ENCODE peak calls at places on chromosomes 11 and 22, in four cellular contexts. W, Z, M and I are unnamed samples.

GRCh38 chr22:36197601-36198146 is 3.9 kb downstream of the APOL4 start:
- DNase-seq in W (peak), Z (no peak), M (no peak), I (peak)

GRCh38 chr11:65473275-65473860 is 25.5 kb upstream of the MALAT1 start:
- DNase-seq in W (no peak), Z (no peak), M (no peak), I (no peak)

GRCh38 chr11:121372671-121373429 is 79.3 kb upstream of the SORL1 start:
- DNase-seq in W (no peak), Z (no peak), M (no peak), I (no peak)

GRCh38 chr11:74427377-74427776 is 29.1 kb upstream of the PGM2L1 start:
- DNase-seq in W (no peak), Z (no peak), M (no peak), I (no peak)

GRCh38 chr11:80155412-80156017 is 714.7 kb upstream of the TENM4 start:
- DNase-seq in W (peak), Z (no peak), M (no peak), I (peak)

GRCh38 chr11:127106938-127107337 is 106.4 kb upstream of the KIRREL3 start:
- DNase-seq in W (no peak), Z (no peak), M (no peak), I (no peak)

GRCh38 chr11:122463530-122463929 is 192.0 kb upstream of the UBASH3B start:
- DNase-seq in W (no peak), Z (no peak), M (no peak), I (no peak)

GRCh38 chr11:35464308-35464707 is 45.0 kb upstream of the SLC1A2 start:
- DNase-seq in W (no peak), Z (no peak), M (no peak), I (peak)

GRCh38 chr11:73659961-73660360 is 13.6 kb downstream of the PLEKHB1 start:
- DNase-seq in W (no peak), Z (no peak), M (peak), I (no peak)

GRCh38 chr11:55357560-55358184 is 10.1 kb upstream of the OR4A15 start:
- DNase-seq in W (no peak), Z (no peak), M (no peak), I (no peak)

GRCh38 chr22:17637490-17638181 is 921 bp upstream of the BCL2L13 start:
- DNase-seq in W (no peak), Z (no peak), M (no peak), I (no peak)

GRCh38 chr11:10494636-10495463 is 39.8 kb downstream of the AMPD3 start:
- DNase-seq in W (no peak), Z (no peak), M (no peak), I (no peak)

GRCh38 chr22:43884600-43885318 is 7.1 kb downstream of the PNPLA5 start:
- DNase-seq in W (peak), Z (peak), M (peak), I (peak)

GRCh38 chr22:19504900-19505734 is 19.1 kb downstream of the CLDN5 start:
- DNase-seq in W (no peak), Z (no peak), M (no peak), I (no peak)

GRCh38 chr11:111836766-111837165 is 34.6 kb downstream of the ALG9 start:
- DNase-seq in W (no peak), Z (no peak), M (no peak), I (no peak)

GRCh38 chr22:39514373-39514973 is 5.9 kb upstream of the ATF4 start:
- DNase-seq in W (no peak), Z (no peak), M (peak), I (peak)

GRCh38 chr11:70807195-70807543 is 408.8 kb downstream of the CTTN start:
- DNase-seq in W (no peak), Z (no peak), M (no peak), I (no peak)

GRCh38 chr11:69308531-69308930 is 14.6 kb downstream of the MYEOV start:
- DNase-seq in W (no peak), Z (no peak), M (no peak), I (no peak)

GRCh38 chr11:97615541-97615940 is 1225.7 kb downstream of the JRKL start:
- DNase-seq in W (no peak), Z (no peak), M (no peak), I (no peak)

GRCh38 chr22:19121631-19122142 is 525 bp downstream of the DGCR2 start:
- DNase-seq in W (peak), Z (peak), M (peak), I (peak)

GRCh38 chr11:47998345-47998732 is 18.0 kb downstream of the PTPRJ start:
- DNase-seq in W (no peak), Z (no peak), M (no peak), I (no peak)

GRCh38 chr11:48002565-48002964 is 22.2 kb downstream of the PTPRJ start:
- DNase-seq in W (no peak), Z (peak), M (no peak), I (no peak)

GRCh38 chr11:47998733-47999359 is 18.5 kb downstream of the PTPRJ start:
- DNase-seq in W (no peak), Z (no peak), M (peak), I (no peak)

GRCh38 chr11:48001438-48002021 is 21.2 kb downstream of the PTPRJ start:
- DNase-seq in W (no peak), Z (peak), M (peak), I (no peak)

DNA sequence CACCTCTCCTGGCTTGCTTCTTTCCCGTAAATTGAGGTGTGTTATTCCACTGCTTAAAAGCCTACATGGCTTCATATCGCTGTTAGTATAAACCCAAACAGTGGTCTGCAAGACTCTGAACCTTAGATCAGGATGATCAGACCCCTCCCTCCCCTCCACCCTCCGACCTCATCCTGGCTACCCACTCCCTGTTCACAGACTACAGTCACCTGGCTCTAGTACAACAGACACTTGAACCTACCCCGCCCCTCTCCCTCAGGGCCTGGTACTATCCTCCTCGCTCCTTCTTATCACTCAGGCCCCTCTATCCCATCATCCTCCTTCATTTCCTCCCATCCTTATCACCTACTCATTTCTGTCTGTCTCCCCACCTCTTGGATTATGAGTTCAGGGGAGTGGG is 20.1 kb downstream of the PTPRJ start:
- DNase-seq in W (no peak), Z (no peak), M (no peak), I (no peak)
- H3K27ac ChIP-seq in W (no peak), Z (no peak), M (peak), I (no peak)

GRCh38 chr11:3040881-3041280 is 16.3 kb downstream of the CARS1 start:
- DNase-seq in W (no peak), Z (no peak), M (no peak), I (no peak)
- H3K27ac ChIP-seq in W (no peak), Z (no peak), M (no peak), I (no peak)

GRCh38 chr11:102763440-102763839 is 17.0 kb downstream of the MMP10 start:
- DNase-seq in W (no peak), Z (no peak), M (no peak), I (no peak)

GRCh38 chr11:102757823-102758549 is 22.4 kb downstream of the MMP10 start:
- DNase-seq in W (no peak), Z (no peak), M (no peak), I (no peak)

GRCh38 chr11:102762414-102762813 is 18.0 kb downstream of the MMP10 start:
- DNase-seq in W (no peak), Z (no peak), M (no peak), I (peak)

GRCh38 chr11:102761646-102762238 is 18.7 kb downstream of the MMP10 start:
- DNase-seq in W (peak), Z (no peak), M (no peak), I (no peak)

GRCh38 chr11:102760355-102761035 is 19.9 kb downstream of the MMP10 start:
- DNase-seq in W (no peak), Z (no peak), M (no peak), I (no peak)
- H3K27ac ChIP-seq in W (no peak), Z (no peak), M (no peak), I (no peak)

DNA sequence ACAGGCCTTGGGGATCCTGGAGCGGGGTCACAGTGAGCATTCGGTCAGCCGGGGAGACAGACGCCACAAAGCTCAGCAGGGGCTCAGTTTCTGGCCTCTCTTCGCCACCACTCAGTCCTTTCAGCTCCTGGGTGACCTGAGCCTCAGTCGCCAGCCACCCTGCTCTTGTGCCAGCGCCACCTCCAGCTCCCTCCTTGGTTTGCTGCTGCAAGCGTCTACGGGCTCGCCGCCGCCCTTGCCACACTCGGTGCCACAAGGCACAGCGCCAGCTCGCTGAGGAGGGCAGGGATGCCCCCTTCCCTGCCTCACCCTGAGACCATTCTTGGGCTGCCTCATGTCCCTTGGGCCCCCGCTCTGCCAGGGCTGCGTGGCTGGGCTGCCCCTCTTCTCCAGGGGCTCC is 1.5 kb upstream of the EEF1G start:
- DNase-seq in W (no peak), Z (no peak), M (peak), I (no peak)
- H3K27ac ChIP-seq in W (no peak), Z (no peak), M (peak), I (no peak)

GRCh38 chr11:61961570-61962212 is 5.7 kb downstream of the FTH1 start:
- DNase-seq in W (no peak), Z (no peak), M (peak), I (no peak)
- H3K27ac ChIP-seq in W (no peak), Z (no peak), M (peak), I (no peak)